ENCODE peak calls at places on chromosomes 12 and 14, in ten cellular contexts. A, Z, G, M, C, L, W, V, D and O are unnamed samples.

GRCh38 chr14:32400480-32400879 is 71.4 kb downstream of the AKAP6 start:
- DNase-seq in A (no peak), Z (no peak), G (no peak), M (no peak), C (no peak), L (no peak), W (no peak), V (no peak), D (peak; percentile 14), O (no peak)

GRCh38 chr12:91964501-91964900 is 181.1 kb downstream of the BTG1 start:
- DNase-seq in A (no peak), Z (no peak), G (no peak), M (no peak), C (no peak), L (no peak), W (no peak), V (no peak), D (no peak), O (no peak)

GRCh38 chr14:105328678-105329390 is 14.3 kb downstream of the PACS2 start:
- DNase-seq in A (no peak), Z (no peak), G (no peak), M (no peak), C (no peak), L (no peak), W (no peak), V (no peak), D (no peak), O (no peak)

GRCh38 chr12:1925125-1925963 is 6.9 kb upstream of the CACNA2D4 start:
- DNase-seq in A (peak; percentile 69), Z (no peak), G (no peak), M (no peak), C (no peak), L (no peak), W (no peak), V (no peak), D (no peak), O (no peak)

GRCh38 chr14:95392841-95393240 is 73.1 kb upstream of the CLMN start:
- DNase-seq in A (peak; percentile 17), Z (no peak), G (no peak), M (no peak), C (no peak), L (no peak), W (no peak), V (no peak), D (no peak), O (no peak)

GRCh38 chr14:68593806-68594536 is 198.9 kb downstream of the ZFP36L1 start:
- DNase-seq in A (peak; percentile 72), Z (no peak), G (no peak), M (no peak), C (no peak), L (no peak), W (no peak), V (no peak), D (no peak), O (no peak)

GRCh38 chr12:3004655-3005565 is 45.7 kb downstream of the TEAD4 start:
- DNase-seq in A (no peak), Z (no peak), G (no peak), M (no peak), C (no peak), L (no peak), W (peak; percentile 38), V (no peak), D (peak; percentile 30), O (no peak)

GRCh38 chr12:8590842-8591545 is 21.7 kb downstream of the AICDA start:
- DNase-seq in A (peak; percentile 60), Z (no peak), G (no peak), M (no peak), C (no peak), L (no peak), W (no peak), V (no peak), D (no peak), O (peak; percentile 80)